ENCODE peak calls at places on chromosomes 7 and 10, in seven cellular contexts. A, F, B, K, S, O and D are unnamed samples.

GRCh38 chr7:128425851-128426250 is 16.1 kb upstream of the IMPDH1 start:
- DNase-seq in K (peak; percentile 60), B (peak; percentile 68), F (peak; percentile 58), O (peak; percentile 72), A (peak; percentile 66), S (peak; percentile 84), D (peak; percentile 62)

GRCh38 chr10:129057856-129058663 is 409.0 kb upstream of the MGMT start:
- DNase-seq in A (no peak), O (no peak), B (no peak), F (no peak), S (peak; percentile 57), K (no peak), D (peak; percentile 16)

GRCh38 chr7:117908031-117908795 is 35.0 kb upstream of the CTTNBP2 start:
- DNase-seq in K (no peak), S (no peak), A (no peak), B (no peak), F (no peak), O (no peak), D (no peak)

GRCh38 chr7:159115601-159116501 is 28.8 kb downstream of the VIPR2 start:
- DNase-seq in F (no peak), O (no peak), A (no peak), K (no peak), B (no peak), S (no peak), D (no peak)

GRCh38 chr10:73841526-73842285 is 30.3 kb upstream of the NDST2 start:
- DNase-seq in A (peak; percentile 42), S (no peak), B (no peak), K (no peak), O (no peak), F (no peak), D (no peak)

GRCh38 chr10:129659881-129660280 is 192.8 kb downstream of the MGMT start:
- DNase-seq in F (no peak), A (peak; percentile 8), O (no peak), K (no peak), S (no peak), B (no peak), D (no peak)

GRCh38 chr10:125084191-125085186 is 75.9 kb downstream of the CTBP2 start:
- DNase-seq in A (peak; percentile 92), K (peak; percentile 84), B (no peak), S (no peak), O (peak; percentile 96), F (no peak), D (peak; percentile 12)

GRCh38 chr10:121313119-121313858 is 285.0 kb downstream of the FGFR2 start:
- DNase-seq in K (no peak), O (no peak), S (no peak), A (no peak), B (no peak), F (peak; percentile 83), D (no peak)

GRCh38 chr7:108234981-108235450 is 104.9 kb upstream of the LAMB4 start:
- DNase-seq in F (no peak), K (no peak), A (no peak), S (no peak), B (no peak), O (no peak), D (peak; percentile 22)

GRCh38 chr7:55526329-55526728 is 46.0 kb downstream of the VOPP1 start:
- DNase-seq in B (no peak), O (no peak), A (no peak), K (no peak), F (no peak), S (no peak), D (no peak)

GRCh38 chr10:121183241-121183640 is 332.1 kb downstream of the WDR11 start:
- DNase-seq in O (no peak), A (no peak), K (no peak), S (no peak), B (no peak), F (no peak), D (no peak)

GRCh38 chr7:93944673-93945072 is 23.1 kb downstream of the GNG11 start:
- DNase-seq in B (no peak), A (no peak), O (no peak), F (no peak), S (no peak), K (no peak), D (no peak)

GRCh38 chr10:25556457-25556856 is 377.6 kb upstream of the MYO3A start:
- DNase-seq in K (no peak), A (no peak), O (no peak), F (no peak), S (no peak), B (no peak), D (no peak)

GRCh38 chr10:72654720-72655119 is 28.8 kb upstream of the MICU1 start:
- DNase-seq in B (no peak), F (no peak), A (no peak), S (no peak), K (no peak), O (no peak), D (no peak)

GRCh38 chr7:32500922-32501341 is 5.6 kb downstream of the AVL9 start:
- DNase-seq in O (no peak), B (no peak), K (no peak), S (no peak), F (no peak), A (peak; percentile 76), D (no peak)

GRCh38 chr7:6409991-6410693 is 37.6 kb downstream of the DAGLB start:
- DNase-seq in S (no peak), B (no peak), O (no peak), K (no peak), F (no peak), A (no peak), D (no peak)

GRCh38 chr10:111137012-111137411 is 60.2 kb downstream of the ADRA2A start:
- DNase-seq in A (no peak), K (no peak), O (no peak), F (peak; percentile 10), S (no peak), B (no peak), D (no peak)

GRCh38 chr10:104099274-104099673 is 13.6 kb upstream of the COL17A1 start:
- DNase-seq in K (no peak), F (no peak), A (no peak), B (no peak), O (no peak), S (no peak), D (no peak)

GRCh38 chr7:20454202-20454601 is 123.5 kb downstream of the ITGB8 start:
- DNase-seq in K (no peak), A (no peak), B (no peak), O (no peak), S (no peak), F (no peak), D (no peak)

GRCh38 chr10:126432507-126432906 is 44.2 kb upstream of the ADAM12 start:
- DNase-seq in A (no peak), K (no peak), O (no peak), B (no peak), F (no peak), S (no peak), D (no peak)

GRCh38 chr10:101123085-101123814 is 7.8 kb upstream of the TLX1 start:
- DNase-seq in B (no peak), A (no peak), S (peak; percentile 35), F (no peak), O (no peak), K (no peak), D (peak; percentile 29)

GRCh38 chr10:27457261-27457945 is 46.7 kb upstream of the RAB18 start:
- DNase-seq in F (no peak), B (no peak), K (no peak), A (no peak), S (no peak), O (no peak), D (no peak)

GRCh38 chr10:88657901-88658300 is 6.3 kb upstream of the LIPF start:
- DNase-seq in B (no peak), O (no peak), A (peak; percentile 34), S (no peak), F (no peak), K (no peak), D (no peak)

GRCh38 chr7:131586259-131586658 is 29.8 kb upstream of the PODXL start:
- DNase-seq in O (peak; percentile 17), S (peak; percentile 38), A (no peak), B (no peak), K (peak; percentile 38), F (no peak), D (peak; percentile 34)

GRCh38 chr7:103680161-103681144 is 234.4 kb upstream of the SLC26A5 start:
- DNase-seq in S (no peak), K (no peak), O (no peak), B (no peak), F (no peak), A (no peak), D (no peak)

GRCh38 chr7:151086802-151087246 is 549 bp downstream of the AGAP3 start:
- DNase-seq in F (no peak), A (peak; percentile 37), S (peak; percentile 35), B (no peak), O (no peak), K (no peak), D (peak; percentile 27)

GRCh38 chr10:91590904-91591791 is 41.7 kb downstream of the PPP1R3C start:
- DNase-seq in B (no peak), F (no peak), K (peak; percentile 59), O (no peak), A (peak; percentile 97), S (peak; percentile 29), D (peak; percentile 86)

DNA sequence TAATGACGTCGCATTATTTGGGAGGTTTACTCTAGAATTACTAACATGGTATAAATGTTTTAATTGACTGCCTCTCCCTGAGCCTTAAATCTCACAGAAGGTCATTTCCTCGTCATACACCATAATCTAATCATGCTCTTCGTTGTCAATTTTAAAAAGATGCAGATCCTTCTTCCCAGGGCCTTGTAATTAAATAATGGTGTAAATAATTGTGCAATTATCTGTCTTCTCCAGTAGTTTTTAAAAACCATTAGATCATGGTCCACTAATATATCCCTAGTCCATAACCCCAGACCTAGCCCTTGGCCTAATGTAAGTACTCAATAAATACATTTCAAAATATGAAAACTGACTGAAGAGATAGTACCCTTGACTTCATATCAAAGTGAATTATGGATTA is 181.5 kb upstream of the GNAI1 start:
- DNase-seq in O (no peak), S (no peak), A (no peak), B (no peak), K (no peak), F (no peak), D (no peak)
- H3K4me3 ChIP-seq in O (no peak overlapping the region), S (no peak overlapping the region), A (no peak overlapping the region), B (no peak overlapping the region), K (no peak overlapping the region), F (no peak overlapping the region), D (no peak overlapping the region)

GRCh38 chr10:132098539-132099421 is 33.0 kb downstream of the JAKMIP3 start:
- DNase-seq in O (no peak), F (no peak), K (no peak), B (no peak), S (no peak), A (no peak), D (no peak)
- H3K4me1 ChIP-seq in O (no peaks in the 10 kb centered on the region), F (no peaks in the 10 kb centered on the region), K (peaks cover 11% of the 10 kb centered on the region), B (no peaks in the 10 kb centered on the region), S (no peaks in the 10 kb centered on the region), A (no peaks in the 10 kb centered on the region), D (no peaks in the 10 kb centered on the region)

DNA sequence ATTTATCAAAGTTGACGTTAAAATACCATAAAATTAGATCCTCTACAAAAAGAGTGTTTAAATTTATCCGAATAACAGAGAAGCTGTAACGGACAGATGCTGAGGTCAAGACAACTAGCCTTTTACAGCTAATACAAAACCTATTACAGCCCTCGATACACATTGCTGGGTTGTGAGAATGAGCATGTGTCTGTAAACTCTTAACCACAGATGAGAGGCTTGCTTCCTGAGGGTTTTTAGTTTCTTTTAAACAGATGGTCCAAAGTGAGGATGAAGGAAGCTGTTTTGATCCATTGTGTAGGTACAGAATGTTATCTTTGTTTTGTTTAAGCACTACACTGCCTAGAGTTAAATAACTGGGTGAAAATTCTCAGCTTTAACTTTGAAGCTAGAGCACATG is 578.2 kb downstream of the PARD3 start:
- DNase-seq in K (no peak), O (no peak), A (peak; percentile 53), B (no peak), S (no peak), F (no peak), D (no peak)
- H3K27ac ChIP-seq in K (no peak overlapping the region), O (no peak overlapping the region), A (no peak overlapping the region), B (no peak overlapping the region), S (no peak overlapping the region), F (no peak overlapping the region), D (no peak overlapping the region)

GRCh38 chr10:11243425-11244222 is 226.0 kb downstream of the CELF2 start:
- DNase-seq in S (no peak), K (no peak), O (no peak), F (no peak), B (no peak), A (peak; percentile 17), D (no peak)
- H3K4me3 ChIP-seq in S (no peak overlapping the region), K (no peak overlapping the region), O (no peak overlapping the region), F (no peak overlapping the region), B (no peak overlapping the region), A (no peak overlapping the region), D (no peak overlapping the region)